ENCODE peak calls at places on chromosome 22, in eight cellular contexts. J is GOT3, W is NCI-H2081, N is T47D, O is progenitor cell of endocrine pancreas, D is adrenal gland, X is HTR-8/SVneo, E is fibroblast of villous mesenchyme. Q is an unnamed sample.

GRCh38 chr22:41834005-41834975 is 1.4 kb downstream of the SREBF2 start:
- DNase-seq in J (no peak), W (no peak), N (no peak), O (no peak), D (no peak), X (no peak), E (no peak), Q (peak; percentile 9)

GRCh38 chr22:35540600-35541253 is at the start of gene RASD2:
- DNase-seq in J (no peak), W (no peak), N (peak; percentile 17), O (peak; percentile 22), D (peak; percentile 60), X (peak; percentile 28), E (peak; percentile 28), Q (peak; percentile 40)

GRCh38 chr22:20031732-20032406 is 11.0 kb downstream of the TANGO2 start:
- DNase-seq in J (no peak), W (no peak), N (no peak), O (no peak), D (no peak), X (no peak), E (no peak), Q (no peak)

GRCh38 chr22:43320943-43321900 is 21.9 kb downstream of the SCUBE1 start:
- DNase-seq in J (no peak), W (no peak), N (no peak), O (no peak), D (no peak), X (no peak), E (no peak), Q (no peak)

GRCh38 chr22:35835998-35836691 is 118.5 kb downstream of the APOL5 start:
- DNase-seq in J (no peak), W (peak; percentile 69), N (no peak), O (no peak), D (peak; percentile 70), X (peak; percentile 41), E (peak; percentile 79), Q (peak; percentile 93)

GRCh38 chr22:19109198-19110063 is 12.8 kb downstream of the DGCR2 start:
- DNase-seq in J (no peak), W (no peak), N (no peak), O (no peak), D (peak; percentile 55), X (no peak), E (peak; percentile 91), Q (no peak)

GRCh38 chr22:37023743-37024338 is 4.3 kb downstream of the MPST start:
- DNase-seq in J (no peak), W (no peak), N (no peak), O (no peak), D (no peak), X (no peak), E (no peak), Q (no peak)

GRCh38 chr22:46058591-46059519 is 81.9 kb upstream of the WNT7B start:
- DNase-seq in J (no peak), W (no peak), N (no peak), O (no peak), D (no peak), X (no peak), E (peak; percentile 32), Q (peak; percentile 73)

GRCh38 chr22:37681001-37681424 is 5.1 kb upstream of the NOL12 start:
- DNase-seq in J (no peak), W (no peak), N (no peak), O (no peak), D (no peak), X (no peak), E (peak; percentile 47), Q (no peak)

Q was measured in NCI-H1105 treated with DMSO at 0.1 percent for 48 hours.